ENCODE peak calls at places on chromosomes 16 and 17, in seven cellular contexts. D is A549, L is H1, N is K562, E is WTC11, Q is SK-N-SH, W is endothelial cell of umbilical vein. X is an unnamed sample.

GRCh38 chr16:1534021-1535020 is 855 bp downstream of the TMEM204 start:
- DNase-seq in D (no peak), L (no peak), N (no peak), E (no peak), Q (no peak), W (peak), X (no peak)

GRCh38 chr17:488993-489757 is 136.6 kb upstream of the RPH3AL start:
- DNase-seq in D (peak), L (no peak), N (peak), E (peak), Q (peak), W (peak), X (peak)

GRCh38 chr17:76735006-76735405 is 2.1 kb downstream of the SRSF2 start:
- DNase-seq in D (peak), L (no peak), N (no peak), E (no peak), Q (no peak), W (peak), X (no peak)

GRCh38 chr16:19717319-19717718 is 708 bp downstream of the KNOP1 start:
- DNase-seq in D (no peak), L (no peak), N (no peak), E (no peak), Q (no peak), W (no peak), X (no peak)

GRCh38 chr16:28977703-28978641 is 3.4 kb downstream of the SPNS1 start:
- DNase-seq in D (no peak), L (no peak), N (peak), E (peak), Q (no peak), W (no peak), X (no peak)

GRCh38 chr16:74743668-74744299 is 30.8 kb downstream of the FA2H start:
- DNase-seq in D (peak), L (no peak), N (peak), E (no peak), Q (no peak), W (no peak), X (peak)

GRCh38 chr17:19238167-19238505 is 970 bp downstream of the EPN2 start:
- DNase-seq in D (peak), L (no peak), N (no peak), E (peak), Q (peak), W (peak), X (no peak)

GRCh38 chr16:75931043-75931442 is 204.8 kb upstream of the CPHXL start:
- DNase-seq in D (no peak), L (no peak), N (no peak), E (no peak), Q (no peak), W (no peak), X (no peak)

GRCh38 chr16:47734987-47735594 is 274.0 kb downstream of the PHKB start:
- DNase-seq in D (no peak), L (no peak), N (no peak), E (no peak), Q (no peak), W (no peak), X (no peak)

GRCh38 chr16:50884066-50884860 is 142.4 kb downstream of the CYLD start:
- DNase-seq in D (peak), L (no peak), N (peak), E (peak), Q (peak), W (no peak), X (no peak)

GRCh38 chr17:3827124-3827773 is 18.8 kb downstream of the NCBP3 start:
- DNase-seq in D (peak), L (no peak), N (peak), E (peak), Q (peak), W (peak), X (peak)

GRCh38 chr17:64331946-64332493 is 58.6 kb downstream of the PECAM1 start:
- DNase-seq in D (no peak), L (no peak), N (peak), E (no peak), Q (no peak), W (peak), X (no peak)

GRCh38 chr16:47987136-47987535 is 168.7 kb downstream of the ABCC12 start:
- DNase-seq in D (no peak), L (no peak), N (no peak), E (no peak), Q (no peak), W (no peak), X (no peak)

GRCh38 chr16:2166263-2167080 is 10.9 kb downstream of the TRAF7 start:
- DNase-seq in D (no peak), L (no peak), N (no peak), E (no peak), Q (no peak), W (no peak), X (no peak)

GRCh38 chr17:80649672-80650338 is 105.2 kb downstream of the RPTOR start:
- DNase-seq in D (peak), L (peak), N (peak), E (peak), Q (peak), W (peak), X (peak)

GRCh38 chr17:4605826-4606225 is 21.5 kb downstream of the SMTNL2 start:
- DNase-seq in D (no peak), L (no peak), N (no peak), E (no peak), Q (no peak), W (no peak), X (no peak)

GRCh38 chr16:55695595-55695994 is 39.8 kb downstream of the SLC6A2 start:
- DNase-seq in D (no peak), L (no peak), N (no peak), E (no peak), Q (no peak), W (no peak), X (no peak)

GRCh38 chr16:17151335-17151734 is 319.4 kb downstream of the XYLT1 start:
- DNase-seq in D (no peak), L (no peak), N (no peak), E (no peak), Q (no peak), W (no peak), X (no peak)

GRCh38 chr16:57630931-57631845 is 2.8 kb downstream of the ADGRG1 start:
- DNase-seq in D (no peak), L (no peak), N (no peak), E (no peak), Q (no peak), W (no peak), X (no peak)

GRCh38 chr16:57750796-57751538 is 15.4 kb downstream of the KATNB1 start:
- DNase-seq in D (no peak), L (no peak), N (no peak), E (no peak), Q (no peak), W (no peak), X (no peak)

GRCh38 chr17:63263053-63263452 is 183.1 kb downstream of the CYB561 start:
- DNase-seq in D (no peak), L (no peak), N (no peak), E (no peak), Q (no peak), W (no peak), X (no peak)

GRCh38 chr16:13291934-13292333 is 390.5 kb downstream of the SHISA9 start:
- DNase-seq in D (no peak), L (no peak), N (no peak), E (peak), Q (no peak), W (no peak), X (no peak)

GRCh38 chr17:13485327-13485726 is 116.4 kb downstream of the HS3ST3A1 start:
- DNase-seq in D (no peak), L (no peak), N (no peak), E (no peak), Q (no peak), W (no peak), X (no peak)

GRCh38 chr17:69088643-69089200 is 28.0 kb upstream of the ABCA9 start:
- DNase-seq in D (no peak), L (no peak), N (peak), E (no peak), Q (no peak), W (no peak), X (no peak)

GRCh38 chr16:22161999-22162657 is at the start of gene SDR42E2:
- DNase-seq in D (no peak), L (peak), N (peak), E (peak), Q (peak), W (no peak), X (no peak)

GRCh38 chr17:71084219-71084618 is 914.9 kb downstream of the KCNJ2 start:
- DNase-seq in D (peak), L (no peak), N (peak), E (peak), Q (peak), W (no peak), X (peak)

GRCh38 chr17:49388290-49388640 is 26.2 kb upstream of the ZNF652 start:
- DNase-seq in D (no peak), L (no peak), N (no peak), E (no peak), Q (no peak), W (no peak), X (no peak)

GRCh38 chr17:37026534-37026875 is 77.8 kb downstream of the AATF start:
- DNase-seq in D (no peak), L (no peak), N (no peak), E (no peak), Q (no peak), W (no peak), X (no peak)

GRCh38 chr16:10081201-10081940 is 100.9 kb downstream of the GRIN2A start:
- DNase-seq in D (no peak), L (no peak), N (no peak), E (no peak), Q (no peak), W (no peak), X (no peak)

GRCh38 chr16:10992112-10992511 is 47.7 kb downstream of the CLEC16A start:
- DNase-seq in D (no peak), L (no peak), N (no peak), E (no peak), Q (no peak), W (no peak), X (no peak)

GRCh38 chr16:27579086-27579980 is 29.4 kb downstream of the KATNIP start:
- DNase-seq in D (no peak), L (no peak), N (no peak), E (no peak), Q (no peak), W (no peak), X (no peak)

GRCh38 chr16:4513881-4514280 is 24.7 kb downstream of the CDIP1 start:
- DNase-seq in D (no peak), L (no peak), N (no peak), E (no peak), Q (no peak), W (no peak), X (no peak)

GRCh38 chr16:71618429-71618828 is 7.6 kb upstream of the MARVELD3 start:
- DNase-seq in D (no peak), L (no peak), N (no peak), E (no peak), Q (no peak), W (no peak), X (no peak)

GRCh38 chr16:57739756-57740422 is 4.3 kb downstream of the KATNB1 start:
- DNase-seq in D (no peak), L (no peak), N (no peak), E (no peak), Q (no peak), W (no peak), X (no peak)

GRCh38 chr16:66911112-66911511 is 7.6 kb downstream of the CDH16 start:
- DNase-seq in D (no peak), L (no peak), N (no peak), E (no peak), Q (no peak), W (no peak), X (no peak)

GRCh38 chr16:84356176-84356575 is 12.2 kb upstream of the ATP2C2 start:
- DNase-seq in D (no peak), L (no peak), N (no peak), E (no peak), Q (no peak), W (no peak), X (no peak)

GRCh38 chr17:48236681-48237134 is 129.1 kb downstream of the SNX11 start:
- DNase-seq in D (peak), L (no peak), N (no peak), E (no peak), Q (no peak), W (peak), X (peak)

GRCh38 chr17:66897141-66897540 is 62.2 kb downstream of the CACNG5 start:
- DNase-seq in D (no peak), L (no peak), N (no peak), E (no peak), Q (no peak), W (no peak), X (no peak)

GRCh38 chr17:66898536-66898935 is 63.6 kb downstream of the CACNG5 start:
- DNase-seq in D (no peak), L (no peak), N (no peak), E (no peak), Q (no peak), W (no peak), X (no peak)

GRCh38 chr17:66904760-66905637 is 59.5 kb upstream of the CACNG4 start:
- DNase-seq in D (peak), L (no peak), N (no peak), E (no peak), Q (peak), W (peak), X (no peak)

GRCh38 chr17:66903781-66904180 is 60.7 kb upstream of the CACNG4 start:
- DNase-seq in D (no peak), L (no peak), N (no peak), E (no peak), Q (no peak), W (no peak), X (no peak)

DNA sequence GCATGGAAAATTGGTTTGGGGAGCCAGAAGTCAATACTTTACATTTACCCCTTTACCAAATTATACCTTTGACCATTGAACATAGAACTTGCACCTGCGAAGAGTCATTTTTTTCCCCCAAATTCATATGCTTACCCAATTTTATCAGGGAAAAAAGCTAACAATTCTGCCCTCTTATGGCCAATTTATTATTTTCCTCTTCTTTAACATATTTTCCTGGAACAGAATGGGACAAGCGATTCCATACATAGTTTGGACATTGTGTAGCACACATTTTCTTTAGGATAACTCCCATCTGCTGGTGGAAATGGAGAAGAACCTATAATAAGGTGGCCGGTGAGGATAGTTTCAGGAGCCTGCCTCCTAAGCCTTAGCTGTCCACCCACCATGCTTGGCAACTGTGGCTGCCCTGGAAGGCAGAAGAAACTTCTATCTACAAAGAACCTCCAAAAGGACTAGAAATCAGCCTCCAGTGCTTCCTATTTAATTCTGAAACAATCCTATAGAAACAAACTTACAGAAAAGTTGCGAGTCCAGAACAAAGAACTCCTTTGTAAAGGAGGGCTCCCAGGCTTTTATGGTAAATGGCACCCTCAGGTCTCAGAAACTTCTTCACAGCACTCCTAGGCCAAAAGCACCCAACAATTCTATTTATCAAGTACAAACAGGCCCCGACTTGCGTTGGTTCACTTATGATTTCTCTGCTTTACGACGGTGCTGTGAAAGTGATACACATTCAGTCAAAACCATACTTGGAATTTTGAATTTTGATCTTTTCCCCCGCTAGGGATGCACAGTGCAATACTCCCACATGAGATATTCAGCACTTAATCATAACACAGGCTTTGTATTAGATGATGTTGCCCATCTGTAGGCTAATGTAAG is 64.1 kb upstream of the CACNG4 start:
- DNase-seq in D (peak), L (no peak), N (peak), E (no peak), Q (peak), W (peak), X (peak)
- TF ChIP-seq MAX in D (no peak), L (no peak), N (no peak), E (no peak), Q (no peak), W (no peak), X (no peak)

GRCh38 chr17:50470451-50470850 is 1.8 kb upstream of the CHAD start:
- DNase-seq in D (no peak), L (no peak), N (no peak), E (no peak), Q (no peak), W (no peak), X (no peak)

GRCh38 chr17:50469005-50469605 is 425 bp upstream of the CHAD start:
- DNase-seq in D (no peak), L (no peak), N (no peak), E (peak), Q (peak), W (no peak), X (no peak)

GRCh38 chr17:50469671-50470305 is 1.1 kb upstream of the CHAD start:
- DNase-seq in D (no peak), L (no peak), N (no peak), E (no peak), Q (peak), W (no peak), X (no peak)

GRCh38 chr17:50472286-50472685 is 3.6 kb upstream of the CHAD start:
- DNase-seq in D (no peak), L (no peak), N (no peak), E (no peak), Q (no peak), W (no peak), X (no peak)

GRCh38 chr17:50471009-50471905 is 2.6 kb upstream of the CHAD start:
- DNase-seq in D (no peak), L (no peak), N (no peak), E (no peak), Q (no peak), W (no peak), X (no peak)
- TF ChIP-seq MAX in D (no peak), L (no peak), N (no peak), E (no peak), Q (no peak), W (no peak), X (no peak)

DNA sequence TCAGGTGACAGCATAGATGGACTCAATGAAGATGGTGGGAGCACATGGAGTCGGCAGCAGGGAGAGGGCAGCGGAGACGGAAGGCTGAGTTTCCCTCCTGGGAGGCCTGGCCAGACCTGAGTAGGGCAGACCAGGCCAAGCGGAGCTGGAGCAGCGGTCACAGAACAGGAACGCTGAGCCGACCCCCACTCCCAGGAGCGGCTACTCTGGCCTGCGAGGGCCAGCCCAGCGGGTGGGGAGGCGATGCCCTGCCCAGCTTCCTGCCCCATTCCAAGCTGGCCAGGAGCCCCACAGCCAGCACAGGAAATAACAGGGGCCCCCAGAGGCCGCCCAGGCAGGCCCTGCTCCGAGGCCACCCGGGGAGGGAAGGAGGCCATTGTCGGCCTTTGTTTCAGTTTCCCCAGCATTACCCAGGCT is 79.8 kb downstream of the ZNF423 start:
- DNase-seq in D (no peak), L (no peak), N (no peak), E (peak), Q (peak), W (peak), X (no peak)
- TF ChIP-seq MAX in D (no peak), L (peak), N (no peak), E (peak), Q (no peak), W (no peak), X (no peak)

GRCh38 chr17:17546399-17547185 is 44.9 kb downstream of the PEMT start:
- DNase-seq in D (no peak), L (no peak), N (no peak), E (no peak), Q (peak), W (no peak), X (no peak)
- TF ChIP-seq MAX in D (no peak), L (no peak), N (no peak), E (no peak), Q (no peak), W (no peak), X (no peak)

GRCh38 chr17:40074175-40074512 is 11.4 kb downstream of the THRA start:
- DNase-seq in D (no peak), L (no peak), N (no peak), E (no peak), Q (no peak), W (no peak), X (no peak)

GRCh38 chr17:40076595-40076994 is 13.8 kb downstream of the THRA start:
- DNase-seq in D (no peak), L (no peak), N (no peak), E (no peak), Q (no peak), W (no peak), X (no peak)

GRCh38 chr17:40074871-40075215 is 12.1 kb downstream of the THRA start:
- DNase-seq in D (no peak), L (no peak), N (no peak), E (no peak), Q (no peak), W (no peak), X (no peak)

GRCh38 chr17:40076101-40076498 is 13.3 kb downstream of the THRA start:
- DNase-seq in D (no peak), L (no peak), N (no peak), E (no peak), Q (no peak), W (no peak), X (no peak)

GRCh38 chr17:40075216-40076100 is 12.7 kb downstream of the THRA start:
- DNase-seq in D (peak), L (peak), N (peak), E (peak), Q (peak), W (peak), X (no peak)
- TF ChIP-seq MAX in D (peak), L (no peak), N (no peak), E (no peak), Q (no peak), W (no peak), X (no peak)

GRCh38 chr17:55734128-55734781 is 11.6 kb upstream of the TMEM100 start:
- DNase-seq in D (no peak), L (no peak), N (no peak), E (peak), Q (peak), W (peak), X (no peak)
- TF ChIP-seq MAX in D (no peak), L (no peak), N (no peak), E (no peak), Q (no peak), W (no peak), X (no peak)

DNA sequence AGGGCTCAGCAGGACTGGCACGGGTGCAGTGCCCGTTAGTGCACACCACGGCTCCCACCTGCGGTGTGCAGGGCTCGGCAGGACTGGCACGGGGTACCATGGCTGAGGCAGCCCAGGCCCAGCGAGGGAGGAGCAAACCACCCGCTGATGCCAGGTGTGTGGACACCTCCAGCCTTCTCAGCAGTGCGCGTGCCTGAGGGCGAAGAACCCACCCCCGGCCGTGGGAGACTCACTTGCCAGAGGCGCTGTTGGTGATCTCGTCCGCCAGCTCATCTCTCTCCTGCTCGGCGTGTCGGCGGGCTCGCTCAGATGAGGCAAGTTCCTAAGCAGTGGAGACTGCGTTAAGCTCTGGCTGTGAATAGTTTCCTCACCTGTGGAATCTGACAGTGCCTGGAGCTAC is 45.4 kb downstream of the NDEL1 start:
- DNase-seq in D (no peak), L (no peak), N (no peak), E (no peak), Q (no peak), W (no peak), X (no peak)
- TF ChIP-seq MAX in D (no peak), L (no peak), N (no peak), E (no peak), Q (no peak), W (no peak), X (no peak)

X was measured in HCT116.